ENCODE peak calls at places on chromosomes 11 and 22, in nine cellular contexts. One of them, this sample, is unnamed.
A peak's percentile ranks its signal among the peaks of the same experiment; 100 is the strongest.

GRCh38 chr22:35608088-35608487 is 9.0 kb downstream of the MB start:
- DNase-seq in right lobe of liver: no peak
- DNase-seq in ovary: no peak
- DNase-seq in heart left ventricle: no peak
- DNase-seq in suprapubic skin: no peak
- DNase-seq in HCT116: no peak
- DNase-seq in esophagus muscularis mucosa: no peak
- DNase-seq in transverse colon: no peak
- DNase-seq in esophagus squamous epithelium: no peak
- DNase-seq in this sample: no peak

GRCh38 chr11:120524536-120525085 is 13.1 kb downstream of the GRIK4 start:
- DNase-seq in esophagus squamous epithelium: no peak
- DNase-seq in transverse colon: no peak
- DNase-seq in heart left ventricle: no peak
- DNase-seq in right lobe of liver: no peak
- DNase-seq in esophagus muscularis mucosa: no peak
- DNase-seq in ovary: no peak
- DNase-seq in HCT116: no peak
- DNase-seq in suprapubic skin: no peak
- DNase-seq in this sample: no peak

GRCh38 chr11:2698386-2699184 is 1.2 kb downstream of the KCNQ1OT1 start:
- DNase-seq in ovary: no peak
- DNase-seq in right lobe of liver: peak; percentile 39
- DNase-seq in esophagus squamous epithelium: no peak
- DNase-seq in heart left ventricle: no peak
- DNase-seq in suprapubic skin: no peak
- DNase-seq in HCT116: no peak
- DNase-seq in esophagus muscularis mucosa: no peak
- DNase-seq in transverse colon: no peak
- DNase-seq in this sample: no peak

GRCh38 chr22:33050614-33051230 is 7.5 kb downstream of the SYN3 start:
- DNase-seq in HCT116: no peak
- DNase-seq in right lobe of liver: no peak
- DNase-seq in transverse colon: no peak
- DNase-seq in ovary: no peak
- DNase-seq in heart left ventricle: no peak
- DNase-seq in esophagus squamous epithelium: no peak
- DNase-seq in suprapubic skin: peak; percentile 24
- DNase-seq in esophagus muscularis mucosa: no peak
- DNase-seq in this sample: no peak

GRCh38 chr11:65410936-65411680 is 11.5 kb upstream of the NEAT1 start:
- DNase-seq in esophagus squamous epithelium: no peak
- DNase-seq in esophagus muscularis mucosa: no peak
- DNase-seq in suprapubic skin: peak; percentile 77
- DNase-seq in heart left ventricle: peak; percentile 26
- DNase-seq in right lobe of liver: peak; percentile 49
- DNase-seq in HCT116: no peak
- DNase-seq in transverse colon: no peak
- DNase-seq in ovary: no peak
- DNase-seq in this sample: no peak

GRCh38 chr11:19555266-19555665 is 157.4 kb upstream of the NAV2 start:
- DNase-seq in esophagus muscularis mucosa: no peak
- DNase-seq in suprapubic skin: no peak
- DNase-seq in heart left ventricle: no peak
- DNase-seq in HCT116: no peak
- DNase-seq in right lobe of liver: peak; percentile 74
- DNase-seq in ovary: no peak
- DNase-seq in esophagus squamous epithelium: no peak
- DNase-seq in transverse colon: peak; percentile 79
- DNase-seq in this sample: no peak

GRCh38 chr11:97259884-97260283 is 870.1 kb downstream of the JRKL start:
- DNase-seq in esophagus muscularis mucosa: no peak
- DNase-seq in right lobe of liver: no peak
- DNase-seq in esophagus squamous epithelium: no peak
- DNase-seq in transverse colon: no peak
- DNase-seq in heart left ventricle: no peak
- DNase-seq in ovary: no peak
- DNase-seq in HCT116: no peak
- DNase-seq in suprapubic skin: no peak
- DNase-seq in this sample: no peak

GRCh38 chr11:64444838-64445441 is 86.0 kb downstream of the RPS6KA4 start:
- DNase-seq in transverse colon: no peak
- DNase-seq in HCT116: peak; percentile 16
- DNase-seq in right lobe of liver: no peak
- DNase-seq in heart left ventricle: no peak
- DNase-seq in esophagus muscularis mucosa: no peak
- DNase-seq in esophagus squamous epithelium: no peak
- DNase-seq in ovary: no peak
- DNase-seq in suprapubic skin: no peak
- DNase-seq in this sample: no peak

GRCh38 chr11:67648140-67648795 is 2.3 kb downstream of the ACY3 start:
- DNase-seq in transverse colon: peak; percentile 54
- DNase-seq in esophagus squamous epithelium: no peak
- DNase-seq in esophagus muscularis mucosa: no peak
- DNase-seq in right lobe of liver: no peak
- DNase-seq in heart left ventricle: peak; percentile 21
- DNase-seq in HCT116: peak; percentile 59
- DNase-seq in ovary: no peak
- DNase-seq in suprapubic skin: no peak
- DNase-seq in this sample: no peak

GRCh38 chr11:36431429-36432092 is 78.5 kb downstream of the TRAF6 start:
- DNase-seq in ovary: peak; percentile 85
- DNase-seq in transverse colon: peak; percentile 57
- DNase-seq in esophagus muscularis mucosa: no peak
- DNase-seq in suprapubic skin: no peak
- DNase-seq in heart left ventricle: peak; percentile 73
- DNase-seq in HCT116: peak; percentile 84
- DNase-seq in right lobe of liver: no peak
- DNase-seq in esophagus squamous epithelium: no peak
- DNase-seq in this sample: peak; percentile 30

GRCh38 chr22:41833369-41834004 is 582 bp downstream of the SREBF2 start:
- DNase-seq in right lobe of liver: peak; percentile 64
- DNase-seq in ovary: peak; percentile 48
- DNase-seq in esophagus squamous epithelium: no peak
- DNase-seq in transverse colon: peak; percentile 57
- DNase-seq in HCT116: no peak
- DNase-seq in esophagus muscularis mucosa: no peak
- DNase-seq in heart left ventricle: peak; percentile 61
- DNase-seq in suprapubic skin: peak; percentile 86
- DNase-seq in this sample: peak; percentile 62

GRCh38 chr22:28953976-28954880 is 70.9 kb downstream of the ZNRF3 start:
- DNase-seq in transverse colon: no peak
- DNase-seq in esophagus muscularis mucosa: no peak
- DNase-seq in heart left ventricle: no peak
- DNase-seq in HCT116: no peak
- DNase-seq in esophagus squamous epithelium: no peak
- DNase-seq in suprapubic skin: no peak
- DNase-seq in ovary: no peak
- DNase-seq in right lobe of liver: no peak
- DNase-seq in this sample: no peak

GRCh38 chr11:99865951-99866350 is 821.1 kb upstream of the ARHGAP42 start:
- DNase-seq in HCT116: no peak
- DNase-seq in ovary: no peak
- DNase-seq in esophagus squamous epithelium: no peak
- DNase-seq in transverse colon: no peak
- DNase-seq in right lobe of liver: no peak
- DNase-seq in suprapubic skin: no peak
- DNase-seq in esophagus muscularis mucosa: no peak
- DNase-seq in heart left ventricle: no peak
- DNase-seq in this sample: no peak

GRCh38 chr11:75474240-75474639 is 41.2 kb upstream of the KLHL35 start:
- DNase-seq in ovary: no peak
- DNase-seq in esophagus muscularis mucosa: no peak
- DNase-seq in right lobe of liver: no peak
- DNase-seq in esophagus squamous epithelium: no peak
- DNase-seq in suprapubic skin: no peak
- DNase-seq in HCT116: no peak
- DNase-seq in heart left ventricle: no peak
- DNase-seq in transverse colon: no peak
- DNase-seq in this sample: no peak

GRCh38 chr11:104467414-104467813 is 303.5 kb upstream of the PDGFD start:
- DNase-seq in esophagus muscularis mucosa: no peak
- DNase-seq in heart left ventricle: no peak
- DNase-seq in suprapubic skin: no peak
- DNase-seq in right lobe of liver: no peak
- DNase-seq in HCT116: no peak
- DNase-seq in ovary: no peak
- DNase-seq in transverse colon: no peak
- DNase-seq in esophagus squamous epithelium: no peak
- DNase-seq in this sample: no peak

DNA sequence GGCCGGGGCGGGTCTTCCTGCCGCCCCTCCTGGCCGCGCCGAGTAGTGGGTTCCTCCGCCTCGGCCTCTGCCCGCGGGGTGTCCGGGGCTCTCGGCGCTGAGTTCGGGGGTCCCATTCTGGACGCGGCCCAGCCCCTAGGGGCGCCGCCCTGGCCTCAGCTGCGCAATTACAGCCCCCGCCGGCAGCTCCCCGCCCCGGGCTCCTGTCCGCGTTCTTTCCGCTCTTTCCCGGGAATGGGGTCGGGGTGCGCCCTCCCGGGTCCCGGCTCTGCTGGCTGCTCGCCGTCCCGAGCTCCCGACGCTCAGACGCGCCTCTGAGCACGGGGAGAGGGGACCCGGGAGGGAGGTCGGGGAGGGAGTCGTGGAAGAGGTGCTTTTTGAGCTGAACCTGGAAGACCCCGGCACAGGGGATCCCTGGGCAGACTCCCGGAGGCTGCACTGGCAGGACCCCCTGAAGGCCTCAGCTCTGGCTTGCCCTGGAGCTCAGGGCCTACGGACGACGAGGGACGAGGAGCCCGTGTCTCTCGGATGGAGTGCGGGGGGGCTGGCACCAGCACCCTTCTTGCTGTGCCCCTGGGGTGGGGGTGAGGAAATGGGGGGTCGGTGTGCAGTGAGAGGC is 543 bp downstream of the TSPAN4 start:
- DNase-seq in right lobe of liver: no peak
- DNase-seq in HCT116: no peak
- DNase-seq in heart left ventricle: no peak
- DNase-seq in esophagus squamous epithelium: no peak
- DNase-seq in transverse colon: no peak
- DNase-seq in esophagus muscularis mucosa: no peak
- DNase-seq in suprapubic skin: no peak
- DNase-seq in ovary: no peak
- DNase-seq in this sample: no peak
- H3K4me1 ChIP-seq in right lobe of liver: no peaks in the 10 kb centered on the region
- H3K4me1 ChIP-seq in HCT116: peaks cover 65% of the 10 kb centered on the region
- H3K4me1 ChIP-seq in heart left ventricle: peaks cover 38% of the 10 kb centered on the region
- H3K4me1 ChIP-seq in esophagus squamous epithelium: peaks cover 45% of the 10 kb centered on the region
- H3K4me1 ChIP-seq in transverse colon: peaks cover 73% of the 10 kb centered on the region
- H3K4me1 ChIP-seq in esophagus muscularis mucosa: peaks cover 91% of the 10 kb centered on the region
- H3K4me1 ChIP-seq in suprapubic skin: peaks cover 84% of the 10 kb centered on the region
- H3K4me1 ChIP-seq in ovary: peaks cover 26% of the 10 kb centered on the region
- H3K4me1 ChIP-seq in this sample: peaks cover 44% of the 10 kb centered on the region

DNA sequence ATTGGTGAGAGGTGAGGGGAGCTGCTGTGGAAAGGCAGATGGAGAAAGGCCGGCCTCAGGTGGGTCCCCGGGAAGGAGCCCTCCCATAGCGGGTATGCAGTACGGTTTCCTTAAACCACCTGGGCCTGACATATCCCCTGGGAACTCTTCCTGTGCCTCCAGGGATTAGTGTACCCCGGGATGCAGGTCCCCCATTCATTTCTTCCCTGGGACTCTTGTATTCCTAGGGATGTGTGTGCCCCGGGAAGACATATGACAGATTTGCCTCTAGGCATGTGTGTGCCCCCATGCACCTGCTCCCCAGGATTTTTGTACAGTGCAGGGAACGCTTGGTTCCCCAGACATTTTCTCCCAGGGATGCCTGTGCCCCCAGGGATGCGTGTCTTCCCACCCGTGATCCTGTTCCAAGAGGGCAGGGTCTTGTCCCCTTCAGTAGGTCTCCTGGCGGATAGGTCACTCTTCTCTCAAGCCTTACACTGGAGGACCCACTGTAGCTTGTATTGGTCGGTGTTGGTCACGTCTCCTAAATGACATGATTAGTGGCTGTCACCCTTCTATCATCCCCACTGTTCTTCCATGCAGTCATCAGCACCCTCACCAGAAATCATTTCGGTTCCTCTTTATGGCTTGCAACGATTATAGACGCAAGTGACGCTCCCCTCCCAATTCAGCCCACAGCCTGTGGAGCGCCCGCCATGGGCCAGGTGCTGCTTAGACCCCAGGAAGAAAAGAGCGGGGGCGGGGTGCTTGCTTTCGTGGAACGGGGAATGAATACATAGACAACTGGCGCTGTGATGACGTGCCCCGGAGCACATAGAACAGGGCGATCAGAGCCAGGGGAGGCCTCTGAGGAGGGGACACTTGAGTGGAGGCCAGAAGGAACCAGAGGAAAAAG is 1.3 kb downstream of the PARVB start:
- DNase-seq in HCT116: no peak
- DNase-seq in right lobe of liver: no peak
- DNase-seq in heart left ventricle: peak; percentile 60
- DNase-seq in esophagus squamous epithelium: no peak
- DNase-seq in ovary: no peak
- DNase-seq in suprapubic skin: no peak
- DNase-seq in transverse colon: peak; percentile 83
- DNase-seq in esophagus muscularis mucosa: no peak
- DNase-seq in this sample: peak; percentile 50
- TF ChIP-seq POLR2A in HCT116: no peak
- TF ChIP-seq POLR2A in right lobe of liver: no peak
- TF ChIP-seq POLR2A in heart left ventricle: no peak
- TF ChIP-seq POLR2A in esophagus squamous epithelium: peak; percentile 63
- TF ChIP-seq POLR2A in ovary: no peak
- TF ChIP-seq POLR2A in suprapubic skin: no peak
- TF ChIP-seq POLR2A in transverse colon: peak; percentile 47
- TF ChIP-seq POLR2A in esophagus muscularis mucosa: no peak
- TF ChIP-seq POLR2A in this sample: no peak

GRCh38 chr11:7606496-7606895 is 66.8 kb downstream of the CYB5R2 start:
- DNase-seq in transverse colon: no peak
- DNase-seq in esophagus muscularis mucosa: no peak
- DNase-seq in esophagus squamous epithelium: no peak
- DNase-seq in suprapubic skin: no peak
- DNase-seq in right lobe of liver: no peak
- DNase-seq in HCT116: no peak
- DNase-seq in ovary: no peak
- DNase-seq in heart left ventricle: no peak
- DNase-seq in this sample: no peak
- H3K4me1 ChIP-seq in transverse colon: peaks cover 22% of the 10 kb centered on the region
- H3K4me1 ChIP-seq in esophagus muscularis mucosa: peaks cover 8% of the 10 kb centered on the region
- H3K4me1 ChIP-seq in esophagus squamous epithelium: peaks cover 7% of the 10 kb centered on the region
- H3K4me1 ChIP-seq in suprapubic skin: peaks cover 20% of the 10 kb centered on the region
- H3K4me1 ChIP-seq in right lobe of liver: no peaks in the 10 kb centered on the region
- H3K4me1 ChIP-seq in HCT116: peaks cover 36% of the 10 kb centered on the region
- H3K4me1 ChIP-seq in ovary: peaks cover 2% of the 10 kb centered on the region
- H3K4me1 ChIP-seq in heart left ventricle: no peaks in the 10 kb centered on the region
- H3K4me1 ChIP-seq in this sample: peaks cover 7% of the 10 kb centered on the region

DNA sequence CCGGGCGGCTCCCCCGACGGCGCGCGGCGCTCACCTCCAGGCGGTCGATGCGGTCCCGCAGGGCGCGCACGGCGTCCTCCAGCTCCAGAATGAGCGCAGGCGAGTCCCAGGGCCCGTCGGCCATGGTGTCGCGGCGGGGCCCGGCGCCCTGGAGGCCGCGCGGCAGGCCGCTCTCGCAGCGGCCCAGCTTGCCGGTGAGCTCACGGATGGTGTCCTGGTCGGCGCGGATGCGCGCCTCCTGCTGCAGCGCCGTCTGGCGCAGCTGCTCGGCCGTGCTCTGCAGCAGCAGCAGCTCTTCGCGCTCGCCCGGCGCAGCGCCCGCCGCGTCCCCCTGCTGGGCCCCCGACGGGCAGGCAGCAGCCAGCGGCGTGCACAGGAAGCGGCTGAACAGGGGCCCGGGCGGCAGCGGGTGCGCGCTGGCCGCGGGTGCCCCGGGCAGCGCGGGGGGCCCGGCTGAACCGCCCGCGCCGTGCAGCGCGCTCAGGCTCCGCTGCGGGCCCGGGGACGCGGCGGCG is 570 bp downstream of the NPTXR start:
- DNase-seq in esophagus squamous epithelium: no peak
- DNase-seq in heart left ventricle: peak; percentile 73
- DNase-seq in transverse colon: peak; percentile 28
- DNase-seq in right lobe of liver: no peak
- DNase-seq in ovary: peak; percentile 61
- DNase-seq in esophagus muscularis mucosa: no peak
- DNase-seq in suprapubic skin: no peak
- DNase-seq in HCT116: no peak
- DNase-seq in this sample: peak; percentile 32
- TF ChIP-seq POLR2A in esophagus squamous epithelium: no peak
- TF ChIP-seq POLR2A in heart left ventricle: no peak
- TF ChIP-seq POLR2A in transverse colon: no peak
- TF ChIP-seq POLR2A in right lobe of liver: no peak
- TF ChIP-seq POLR2A in ovary: no peak
- TF ChIP-seq POLR2A in esophagus muscularis mucosa: no peak
- TF ChIP-seq POLR2A in suprapubic skin: no peak
- TF ChIP-seq POLR2A in HCT116: no peak
- TF ChIP-seq POLR2A in this sample: no peak